ENCODE peak calls at places on chromosomes 12 and 14, in five cellular contexts. One of them, this sample, is unnamed.
A peak's percentile ranks its signal among the peaks of the same experiment; 100 is the strongest.

GRCh38 chr12:110689002-110689600 is at the start of gene HVCN1:
- DNase-seq in activated T-cell treated with anti-CD3 and anti-CD28 coated beads, Interleukin-2, amount 50 U/mL, for 1 hour: peak; percentile 59
- DNase-seq in amygdala: no peak
- DNase-seq in NCI-H1092 treated with DMSO at 0.1 percent for 48 hours: no peak
- DNase-seq in choroid plexus epithelial cell: no peak
- DNase-seq in this sample: peak; percentile 15

GRCh38 chr14:61476737-61477410 is 155.5 kb downstream of the PRKCH start:
- DNase-seq in activated T-cell treated with anti-CD3 and anti-CD28 coated beads, Interleukin-2, amount 50 U/mL, for 1 hour: peak; percentile 47
- DNase-seq in choroid plexus epithelial cell: peak; percentile 99
- DNase-seq in amygdala: no peak
- DNase-seq in NCI-H1092 treated with DMSO at 0.1 percent for 48 hours: no peak
- DNase-seq in this sample: no peak

GRCh38 chr12:116497051-116497529 is 62.1 kb upstream of the MAP1LC3B2 start:
- DNase-seq in amygdala: no peak
- DNase-seq in choroid plexus epithelial cell: no peak
- DNase-seq in NCI-H1092 treated with DMSO at 0.1 percent for 48 hours: no peak
- DNase-seq in activated T-cell treated with anti-CD3 and anti-CD28 coated beads, Interleukin-2, amount 50 U/mL, for 1 hour: no peak
- DNase-seq in this sample: no peak

GRCh38 chr12:75892779-75893408 is 138.7 kb downstream of the PHLDA1 start:
- DNase-seq in amygdala: no peak
- DNase-seq in activated T-cell treated with anti-CD3 and anti-CD28 coated beads, Interleukin-2, amount 50 U/mL, for 1 hour: no peak
- DNase-seq in NCI-H1092 treated with DMSO at 0.1 percent for 48 hours: no peak
- DNase-seq in choroid plexus epithelial cell: peak; percentile 84
- DNase-seq in this sample: no peak

GRCh38 chr14:75279739-75280447 is 1.3 kb downstream of the FOS start:
- DNase-seq in amygdala: no peak
- DNase-seq in activated T-cell treated with anti-CD3 and anti-CD28 coated beads, Interleukin-2, amount 50 U/mL, for 1 hour: peak; percentile 54
- DNase-seq in choroid plexus epithelial cell: peak; percentile 41
- DNase-seq in NCI-H1092 treated with DMSO at 0.1 percent for 48 hours: no peak
- DNase-seq in this sample: peak; percentile 61

GRCh38 chr12:71682466-71682865 is 3.4 kb upstream of the TMEM19 start:
- DNase-seq in choroid plexus epithelial cell: no peak
- DNase-seq in activated T-cell treated with anti-CD3 and anti-CD28 coated beads, Interleukin-2, amount 50 U/mL, for 1 hour: no peak
- DNase-seq in amygdala: no peak
- DNase-seq in NCI-H1092 treated with DMSO at 0.1 percent for 48 hours: no peak
- DNase-seq in this sample: no peak

GRCh38 chr12:95177201-95177768 is 40.0 kb downstream of the FGD6 start:
- DNase-seq in NCI-H1092 treated with DMSO at 0.1 percent for 48 hours: no peak
- DNase-seq in amygdala: no peak
- DNase-seq in activated T-cell treated with anti-CD3 and anti-CD28 coated beads, Interleukin-2, amount 50 U/mL, for 1 hour: no peak
- DNase-seq in choroid plexus epithelial cell: no peak
- DNase-seq in this sample: no peak

GRCh38 chr14:86057018-86057667 is 527.2 kb downstream of the FLRT2 start:
- DNase-seq in amygdala: no peak
- DNase-seq in choroid plexus epithelial cell: peak; percentile 62
- DNase-seq in activated T-cell treated with anti-CD3 and anti-CD28 coated beads, Interleukin-2, amount 50 U/mL, for 1 hour: no peak
- DNase-seq in NCI-H1092 treated with DMSO at 0.1 percent for 48 hours: peak; percentile 53
- DNase-seq in this sample: no peak

GRCh38 chr14:36655963-36656768 is 5.5 kb upstream of the PAX9 start:
- DNase-seq in choroid plexus epithelial cell: peak; percentile 8
- DNase-seq in amygdala: no peak
- DNase-seq in NCI-H1092 treated with DMSO at 0.1 percent for 48 hours: peak; percentile 58
- DNase-seq in activated T-cell treated with anti-CD3 and anti-CD28 coated beads, Interleukin-2, amount 50 U/mL, for 1 hour: no peak
- DNase-seq in this sample: no peak

GRCh38 chr12:40058721-40059190 is 47.1 kb downstream of the SLC2A13 start:
- DNase-seq in NCI-H1092 treated with DMSO at 0.1 percent for 48 hours: no peak
- DNase-seq in choroid plexus epithelial cell: no peak
- DNase-seq in amygdala: no peak
- DNase-seq in activated T-cell treated with anti-CD3 and anti-CD28 coated beads, Interleukin-2, amount 50 U/mL, for 1 hour: no peak
- DNase-seq in this sample: no peak

GRCh38 chr12:64252708-64253107 is 30.6 kb upstream of the KICS2 start:
- DNase-seq in choroid plexus epithelial cell: peak; percentile 72
- DNase-seq in amygdala: no peak
- DNase-seq in NCI-H1092 treated with DMSO at 0.1 percent for 48 hours: no peak
- DNase-seq in activated T-cell treated with anti-CD3 and anti-CD28 coated beads, Interleukin-2, amount 50 U/mL, for 1 hour: no peak
- DNase-seq in this sample: no peak

GRCh38 chr12:115846516-115846915 is 431.0 kb downstream of the MED13L start:
- DNase-seq in amygdala: no peak
- DNase-seq in activated T-cell treated with anti-CD3 and anti-CD28 coated beads, Interleukin-2, amount 50 U/mL, for 1 hour: no peak
- DNase-seq in NCI-H1092 treated with DMSO at 0.1 percent for 48 hours: no peak
- DNase-seq in choroid plexus epithelial cell: no peak
- DNase-seq in this sample: no peak

GRCh38 chr12:47393403-47393790 is 312.4 kb downstream of the RPAP3 start:
- DNase-seq in NCI-H1092 treated with DMSO at 0.1 percent for 48 hours: peak; percentile 66
- DNase-seq in amygdala: no peak
- DNase-seq in activated T-cell treated with anti-CD3 and anti-CD28 coated beads, Interleukin-2, amount 50 U/mL, for 1 hour: no peak
- DNase-seq in choroid plexus epithelial cell: peak; percentile 43
- DNase-seq in this sample: no peak

GRCh38 chr14:55609681-55610080 is 29.7 kb downstream of the KTN1 start:
- DNase-seq in activated T-cell treated with anti-CD3 and anti-CD28 coated beads, Interleukin-2, amount 50 U/mL, for 1 hour: no peak
- DNase-seq in amygdala: no peak
- DNase-seq in choroid plexus epithelial cell: peak; percentile 58
- DNase-seq in NCI-H1092 treated with DMSO at 0.1 percent for 48 hours: no peak
- DNase-seq in this sample: no peak

GRCh38 chr12:20024194-20024593 is 344.1 kb upstream of the PDE3A start:
- DNase-seq in choroid plexus epithelial cell: peak; percentile 66
- DNase-seq in amygdala: no peak
- DNase-seq in activated T-cell treated with anti-CD3 and anti-CD28 coated beads, Interleukin-2, amount 50 U/mL, for 1 hour: no peak
- DNase-seq in NCI-H1092 treated with DMSO at 0.1 percent for 48 hours: no peak
- DNase-seq in this sample: no peak

GRCh38 chr12:79927772-79928474 is 7.0 kb downstream of the PPP1R12A start:
- DNase-seq in amygdala: no peak
- DNase-seq in NCI-H1092 treated with DMSO at 0.1 percent for 48 hours: no peak
- DNase-seq in activated T-cell treated with anti-CD3 and anti-CD28 coated beads, Interleukin-2, amount 50 U/mL, for 1 hour: peak; percentile 36
- DNase-seq in choroid plexus epithelial cell: peak; percentile 42
- DNase-seq in this sample: no peak

GRCh38 chr12:82314406-82314892 is 43.7 kb downstream of the CCDC59 start:
- DNase-seq in activated T-cell treated with anti-CD3 and anti-CD28 coated beads, Interleukin-2, amount 50 U/mL, for 1 hour: no peak
- DNase-seq in NCI-H1092 treated with DMSO at 0.1 percent for 48 hours: no peak
- DNase-seq in choroid plexus epithelial cell: no peak
- DNase-seq in amygdala: no peak
- DNase-seq in this sample: no peak

GRCh38 chr14:20934148-20934762 is 21.0 kb upstream of the RNASE2 start:
- DNase-seq in NCI-H1092 treated with DMSO at 0.1 percent for 48 hours: no peak
- DNase-seq in activated T-cell treated with anti-CD3 and anti-CD28 coated beads, Interleukin-2, amount 50 U/mL, for 1 hour: no peak
- DNase-seq in amygdala: no peak
- DNase-seq in choroid plexus epithelial cell: peak; percentile 15
- DNase-seq in this sample: peak; percentile 1

GRCh38 chr14:101017806-101018560 is 114.5 kb upstream of the RTL1 start:
- DNase-seq in choroid plexus epithelial cell: no peak
- DNase-seq in NCI-H1092 treated with DMSO at 0.1 percent for 48 hours: no peak
- DNase-seq in amygdala: no peak
- DNase-seq in activated T-cell treated with anti-CD3 and anti-CD28 coated beads, Interleukin-2, amount 50 U/mL, for 1 hour: no peak
- DNase-seq in this sample: no peak

GRCh38 chr12:29306682-29307081 is 74.3 kb downstream of the ERGIC2 start:
- DNase-seq in choroid plexus epithelial cell: no peak
- DNase-seq in NCI-H1092 treated with DMSO at 0.1 percent for 48 hours: no peak
- DNase-seq in activated T-cell treated with anti-CD3 and anti-CD28 coated beads, Interleukin-2, amount 50 U/mL, for 1 hour: no peak
- DNase-seq in amygdala: no peak
- DNase-seq in this sample: no peak

GRCh38 chr14:71235865-71236264 is 328.6 kb downstream of the PCNX1 start:
- DNase-seq in activated T-cell treated with anti-CD3 and anti-CD28 coated beads, Interleukin-2, amount 50 U/mL, for 1 hour: no peak
- DNase-seq in NCI-H1092 treated with DMSO at 0.1 percent for 48 hours: peak; percentile 41
- DNase-seq in choroid plexus epithelial cell: no peak
- DNase-seq in amygdala: no peak
- DNase-seq in this sample: peak; percentile 51

GRCh38 chr14:22502007-22502406 is 87.0 kb downstream of the DAD1 start:
- DNase-seq in activated T-cell treated with anti-CD3 and anti-CD28 coated beads, Interleukin-2, amount 50 U/mL, for 1 hour: no peak
- DNase-seq in amygdala: no peak
- DNase-seq in choroid plexus epithelial cell: no peak
- DNase-seq in NCI-H1092 treated with DMSO at 0.1 percent for 48 hours: no peak
- DNase-seq in this sample: no peak

GRCh38 chr14:78697341-78697740 is 527.2 kb downstream of the NRXN3 start:
- DNase-seq in amygdala: no peak
- DNase-seq in activated T-cell treated with anti-CD3 and anti-CD28 coated beads, Interleukin-2, amount 50 U/mL, for 1 hour: no peak
- DNase-seq in choroid plexus epithelial cell: peak; percentile 55
- DNase-seq in NCI-H1092 treated with DMSO at 0.1 percent for 48 hours: peak; percentile 42
- DNase-seq in this sample: no peak

GRCh38 chr14:47297374-47297773 is 378.0 kb downstream of the MDGA2 start:
- DNase-seq in choroid plexus epithelial cell: no peak
- DNase-seq in activated T-cell treated with anti-CD3 and anti-CD28 coated beads, Interleukin-2, amount 50 U/mL, for 1 hour: no peak
- DNase-seq in amygdala: no peak
- DNase-seq in NCI-H1092 treated with DMSO at 0.1 percent for 48 hours: no peak
- DNase-seq in this sample: no peak

GRCh38 chr12:121059031-121059898 is 20.2 kb upstream of the OASL start:
- DNase-seq in amygdala: no peak
- DNase-seq in NCI-H1092 treated with DMSO at 0.1 percent for 48 hours: no peak
- DNase-seq in choroid plexus epithelial cell: no peak
- DNase-seq in activated T-cell treated with anti-CD3 and anti-CD28 coated beads, Interleukin-2, amount 50 U/mL, for 1 hour: no peak
- DNase-seq in this sample: no peak

GRCh38 chr12:87112946-87113345 is 856.8 kb upstream of the MGAT4C start:
- DNase-seq in activated T-cell treated with anti-CD3 and anti-CD28 coated beads, Interleukin-2, amount 50 U/mL, for 1 hour: no peak
- DNase-seq in choroid plexus epithelial cell: no peak
- DNase-seq in amygdala: no peak
- DNase-seq in NCI-H1092 treated with DMSO at 0.1 percent for 48 hours: no peak
- DNase-seq in this sample: no peak

GRCh38 chr14:99389171-99389826 is 91.4 kb downstream of the SETD3 start:
- DNase-seq in choroid plexus epithelial cell: peak; percentile 30
- DNase-seq in amygdala: no peak
- DNase-seq in activated T-cell treated with anti-CD3 and anti-CD28 coated beads, Interleukin-2, amount 50 U/mL, for 1 hour: peak; percentile 45
- DNase-seq in NCI-H1092 treated with DMSO at 0.1 percent for 48 hours: peak; percentile 23
- DNase-seq in this sample: no peak

GRCh38 chr14:37403656-37404055 is 191.4 kb downstream of the FOXA1 start:
- DNase-seq in amygdala: no peak
- DNase-seq in activated T-cell treated with anti-CD3 and anti-CD28 coated beads, Interleukin-2, amount 50 U/mL, for 1 hour: no peak
- DNase-seq in NCI-H1092 treated with DMSO at 0.1 percent for 48 hours: peak; percentile 16
- DNase-seq in choroid plexus epithelial cell: no peak
- DNase-seq in this sample: no peak

GRCh38 chr12:12705833-12706520 is 10.0 kb upstream of the GPR19 start:
- DNase-seq in NCI-H1092 treated with DMSO at 0.1 percent for 48 hours: no peak
- DNase-seq in activated T-cell treated with anti-CD3 and anti-CD28 coated beads, Interleukin-2, amount 50 U/mL, for 1 hour: peak; percentile 71
- DNase-seq in amygdala: no peak
- DNase-seq in choroid plexus epithelial cell: no peak
- DNase-seq in this sample: no peak

GRCh38 chr14:100446572-100446971 is 123.4 kb downstream of the SLC25A47 start:
- DNase-seq in choroid plexus epithelial cell: no peak
- DNase-seq in NCI-H1092 treated with DMSO at 0.1 percent for 48 hours: no peak
- DNase-seq in amygdala: no peak
- DNase-seq in activated T-cell treated with anti-CD3 and anti-CD28 coated beads, Interleukin-2, amount 50 U/mL, for 1 hour: no peak
- DNase-seq in this sample: no peak

GRCh38 chr12:6306599-6307220 is 3.8 kb upstream of the PLEKHG6 start:
- DNase-seq in NCI-H1092 treated with DMSO at 0.1 percent for 48 hours: no peak
- DNase-seq in activated T-cell treated with anti-CD3 and anti-CD28 coated beads, Interleukin-2, amount 50 U/mL, for 1 hour: no peak
- DNase-seq in choroid plexus epithelial cell: no peak
- DNase-seq in amygdala: no peak
- DNase-seq in this sample: no peak

GRCh38 chr12:92426346-92426745 is 276.4 kb upstream of the PLEKHG7 start:
- DNase-seq in choroid plexus epithelial cell: no peak
- DNase-seq in NCI-H1092 treated with DMSO at 0.1 percent for 48 hours: no peak
- DNase-seq in activated T-cell treated with anti-CD3 and anti-CD28 coated beads, Interleukin-2, amount 50 U/mL, for 1 hour: no peak
- DNase-seq in amygdala: no peak
- DNase-seq in this sample: no peak

GRCh38 chr14:49218436-49219092 is 367.6 kb downstream of the RPS29 start:
- DNase-seq in choroid plexus epithelial cell: peak; percentile 4
- DNase-seq in activated T-cell treated with anti-CD3 and anti-CD28 coated beads, Interleukin-2, amount 50 U/mL, for 1 hour: no peak
- DNase-seq in NCI-H1092 treated with DMSO at 0.1 percent for 48 hours: no peak
- DNase-seq in amygdala: no peak
- DNase-seq in this sample: no peak

GRCh38 chr12:116538076-116538591 is 21.0 kb upstream of the MAP1LC3B2 start:
- DNase-seq in activated T-cell treated with anti-CD3 and anti-CD28 coated beads, Interleukin-2, amount 50 U/mL, for 1 hour: no peak
- DNase-seq in choroid plexus epithelial cell: no peak
- DNase-seq in NCI-H1092 treated with DMSO at 0.1 percent for 48 hours: no peak
- DNase-seq in amygdala: no peak
- DNase-seq in this sample: no peak

GRCh38 chr12:71551529-71551928 is 111.9 kb downstream of the LGR5 start:
- DNase-seq in amygdala: no peak
- DNase-seq in NCI-H1092 treated with DMSO at 0.1 percent for 48 hours: peak; percentile 8
- DNase-seq in activated T-cell treated with anti-CD3 and anti-CD28 coated beads, Interleukin-2, amount 50 U/mL, for 1 hour: no peak
- DNase-seq in choroid plexus epithelial cell: peak; percentile 58
- DNase-seq in this sample: no peak

GRCh38 chr14:54127526-54127925 is 170.9 kb upstream of the BMP4 start:
- DNase-seq in amygdala: no peak
- DNase-seq in NCI-H1092 treated with DMSO at 0.1 percent for 48 hours: peak; percentile 2
- DNase-seq in activated T-cell treated with anti-CD3 and anti-CD28 coated beads, Interleukin-2, amount 50 U/mL, for 1 hour: no peak
- DNase-seq in choroid plexus epithelial cell: peak; percentile 51
- DNase-seq in this sample: no peak

GRCh38 chr12:104011265-104011664 is 38.7 kb downstream of the GLT8D2 start:
- DNase-seq in activated T-cell treated with anti-CD3 and anti-CD28 coated beads, Interleukin-2, amount 50 U/mL, for 1 hour: no peak
- DNase-seq in choroid plexus epithelial cell: peak; percentile 88
- DNase-seq in NCI-H1092 treated with DMSO at 0.1 percent for 48 hours: no peak
- DNase-seq in amygdala: no peak
- DNase-seq in this sample: no peak

GRCh38 chr14:61861320-61861865 is 99.2 kb downstream of the SNAPC1 start:
- DNase-seq in amygdala: no peak
- DNase-seq in choroid plexus epithelial cell: no peak
- DNase-seq in NCI-H1092 treated with DMSO at 0.1 percent for 48 hours: no peak
- DNase-seq in activated T-cell treated with anti-CD3 and anti-CD28 coated beads, Interleukin-2, amount 50 U/mL, for 1 hour: no peak
- DNase-seq in this sample: no peak